ENCODE peak calls at places on chromosomes 16 and 17, in six cellular contexts. One of them, this sample, is unnamed.

GRCh38 chr16:69393898-69394849 is 8.4 kb upstream of the TERF2 start:
- DNase-seq in HCT116: no peak
- DNase-seq in HepG2: no peak
- DNase-seq in GM12878: no peak
- DNase-seq in K562: no peak
- DNase-seq in SK-N-SH: no peak
- DNase-seq in this sample: no peak

GRCh38 chr17:42670925-42671657 is 5.7 kb downstream of the PLEKHH3 start:
- DNase-seq in HCT116: no peak
- DNase-seq in HepG2: no peak
- DNase-seq in GM12878: no peak
- DNase-seq in K562: no peak
- DNase-seq in SK-N-SH: no peak
- DNase-seq in this sample: no peak

GRCh38 chr17:12290207-12290606 is 269.5 kb downstream of the MAP2K4 start:
- DNase-seq in HCT116: no peak
- DNase-seq in HepG2: no peak
- DNase-seq in GM12878: no peak
- DNase-seq in K562: no peak
- DNase-seq in SK-N-SH: no peak
- DNase-seq in this sample: no peak

GRCh38 chr17:82229686-82230626 is 1.1 kb downstream of the SLC16A3 start:
- DNase-seq in HCT116: no peak
- DNase-seq in HepG2: peak; percentile 74
- DNase-seq in GM12878: no peak
- DNase-seq in K562: no peak
- DNase-seq in SK-N-SH: no peak
- DNase-seq in this sample: no peak

GRCh38 chr17:43915561-43915960 is 8.2 kb upstream of the MPP2 start:
- DNase-seq in HCT116: no peak
- DNase-seq in HepG2: no peak
- DNase-seq in GM12878: no peak
- DNase-seq in K562: no peak
- DNase-seq in SK-N-SH: no peak
- DNase-seq in this sample: no peak

GRCh38 chr17:18026408-18026776 is 12.6 kb downstream of the ATPAF2 start:
- DNase-seq in HCT116: no peak
- DNase-seq in HepG2: no peak
- DNase-seq in GM12878: no peak
- DNase-seq in K562: no peak
- DNase-seq in SK-N-SH: peak; percentile 68
- DNase-seq in this sample: no peak

GRCh38 chr17:8080799-8081219 is 6.7 kb downstream of the ALOX12B start:
- DNase-seq in HCT116: no peak
- DNase-seq in HepG2: no peak
- DNase-seq in GM12878: no peak
- DNase-seq in K562: no peak
- DNase-seq in SK-N-SH: no peak
- DNase-seq in this sample: no peak

GRCh38 chr17:68790481-68790880 is 164.7 kb downstream of the ABCA8 start:
- DNase-seq in HCT116: no peak
- DNase-seq in HepG2: no peak
- DNase-seq in GM12878: no peak
- DNase-seq in K562: no peak
- DNase-seq in SK-N-SH: no peak
- DNase-seq in this sample: no peak

GRCh38 chr16:27547134-27547533 is 2.6 kb downstream of the GTF3C1 start:
- DNase-seq in HCT116: no peak
- DNase-seq in HepG2: no peak
- DNase-seq in GM12878: no peak
- DNase-seq in K562: peak; percentile 64
- DNase-seq in SK-N-SH: no peak
- DNase-seq in this sample: no peak

GRCh38 chr16:15704545-15704987 is 54.5 kb downstream of the NDE1 start:
- DNase-seq in HCT116: peak; percentile 39
- DNase-seq in HepG2: peak; percentile 75
- DNase-seq in GM12878: no peak
- DNase-seq in K562: peak; percentile 87
- DNase-seq in SK-N-SH: peak; percentile 77
- DNase-seq in this sample: peak; percentile 58

GRCh38 chr17:72370819-72371218 is 250.0 kb downstream of the SOX9 start:
- DNase-seq in HCT116: no peak
- DNase-seq in HepG2: no peak
- DNase-seq in GM12878: no peak
- DNase-seq in K562: peak; percentile 16
- DNase-seq in SK-N-SH: no peak
- DNase-seq in this sample: no peak

GRCh38 chr16:928526-928925 is 42.3 kb downstream of the LMF1 start:
- DNase-seq in HCT116: no peak
- DNase-seq in HepG2: no peak
- DNase-seq in GM12878: no peak
- DNase-seq in K562: no peak
- DNase-seq in SK-N-SH: no peak
- DNase-seq in this sample: no peak
- TF ChIP-seq SIN3A in HCT116: no peak
- TF ChIP-seq SIN3A in HepG2: no peak
- TF ChIP-seq SIN3A in GM12878: no peak
- TF ChIP-seq SIN3A in K562: no peak
- TF ChIP-seq SIN3A in SK-N-SH: no peak
- TF ChIP-seq SIN3A in this sample: no peak

GRCh38 chr17:81206166-81206565 is 16.6 kb downstream of the CEP131 start:
- DNase-seq in HCT116: no peak
- DNase-seq in HepG2: no peak
- DNase-seq in GM12878: no peak
- DNase-seq in K562: no peak
- DNase-seq in SK-N-SH: no peak
- DNase-seq in this sample: no peak

GRCh38 chr17:81209141-81209540 is 13.6 kb downstream of the CEP131 start:
- DNase-seq in HCT116: no peak
- DNase-seq in HepG2: no peak
- DNase-seq in GM12878: no peak
- DNase-seq in K562: no peak
- DNase-seq in SK-N-SH: no peak
- DNase-seq in this sample: no peak

GRCh38 chr17:81206657-81207056 is 16.1 kb downstream of the CEP131 start:
- DNase-seq in HCT116: no peak
- DNase-seq in HepG2: no peak
- DNase-seq in GM12878: no peak
- DNase-seq in K562: no peak
- DNase-seq in SK-N-SH: no peak
- DNase-seq in this sample: no peak

GRCh38 chr17:81208651-81209050 is 14.1 kb downstream of the CEP131 start:
- DNase-seq in HCT116: no peak
- DNase-seq in HepG2: no peak
- DNase-seq in GM12878: no peak
- DNase-seq in K562: no peak
- DNase-seq in SK-N-SH: no peak
- DNase-seq in this sample: no peak

GRCh38 chr17:81207610-81208581 is 14.9 kb downstream of the CEP131 start:
- DNase-seq in HCT116: no peak
- DNase-seq in HepG2: no peak
- DNase-seq in GM12878: no peak
- DNase-seq in K562: no peak
- DNase-seq in SK-N-SH: no peak
- DNase-seq in this sample: no peak
- TF ChIP-seq REST in HCT116: no peak
- TF ChIP-seq REST in HepG2: no peak
- TF ChIP-seq REST in GM12878: no peak
- TF ChIP-seq REST in K562: no peak
- TF ChIP-seq REST in SK-N-SH: no peak
- TF ChIP-seq REST in this sample: no peak

DNA sequence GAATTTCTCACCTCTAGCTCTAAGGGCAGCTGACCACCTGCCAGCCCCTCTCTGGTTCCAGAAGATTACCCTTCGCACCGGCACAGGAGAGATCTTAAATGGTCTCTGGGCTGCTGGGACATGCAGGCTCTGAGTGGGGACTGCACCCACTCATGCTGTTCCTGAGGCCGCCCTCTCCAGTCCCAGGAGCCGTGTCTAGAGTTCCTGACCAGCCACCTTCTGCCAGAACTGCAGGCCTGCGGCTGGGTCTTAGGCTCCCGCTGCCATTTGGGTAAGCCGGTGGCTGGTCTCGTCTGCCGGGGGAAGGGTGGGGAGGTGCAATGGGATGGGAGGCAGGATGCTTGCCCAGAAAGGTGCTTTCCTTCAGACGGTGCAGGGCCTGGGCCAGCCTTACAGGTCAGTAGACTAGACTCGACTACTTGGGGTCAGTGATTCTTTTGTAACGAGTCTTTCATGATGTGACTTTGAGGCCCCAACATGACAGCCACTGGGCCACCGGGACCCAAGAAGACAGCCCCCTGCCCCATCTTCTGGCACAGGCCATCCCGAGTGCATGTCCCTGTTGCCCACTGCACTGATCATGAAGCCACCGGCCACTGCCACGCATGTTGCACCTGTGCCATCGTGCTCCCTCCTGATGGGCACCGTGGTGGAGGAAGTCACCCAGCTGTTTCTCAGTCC is 26.4 kb downstream of the B9D1 start:
- DNase-seq in HCT116: no peak
- DNase-seq in HepG2: no peak
- DNase-seq in GM12878: no peak
- DNase-seq in K562: no peak
- DNase-seq in SK-N-SH: no peak
- DNase-seq in this sample: no peak
- TF ChIP-seq SIN3A in HCT116: no peak
- TF ChIP-seq SIN3A in HepG2: no peak
- TF ChIP-seq SIN3A in GM12878: no peak
- TF ChIP-seq SIN3A in K562: no peak
- TF ChIP-seq SIN3A in SK-N-SH: no peak
- TF ChIP-seq SIN3A in this sample: no peak

GRCh38 chr16:52557236-52557635 is 10.3 kb upstream of the TOX3 start:
- DNase-seq in HCT116: no peak
- DNase-seq in HepG2: peak; percentile 64
- DNase-seq in GM12878: no peak
- DNase-seq in K562: no peak
- DNase-seq in SK-N-SH: no peak
- DNase-seq in this sample: no peak

GRCh38 chr16:52563767-52564611 is 17.0 kb upstream of the TOX3 start:
- DNase-seq in HCT116: no peak
- DNase-seq in HepG2: no peak
- DNase-seq in GM12878: no peak
- DNase-seq in K562: no peak
- DNase-seq in SK-N-SH: no peak
- DNase-seq in this sample: no peak

GRCh38 chr16:52562770-52563169 is 15.8 kb upstream of the TOX3 start:
- DNase-seq in HCT116: no peak
- DNase-seq in HepG2: peak; percentile 61
- DNase-seq in GM12878: no peak
- DNase-seq in K562: no peak
- DNase-seq in SK-N-SH: no peak
- DNase-seq in this sample: no peak

GRCh38 chr16:52558448-52558847 is 11.5 kb upstream of the TOX3 start:
- DNase-seq in HCT116: no peak
- DNase-seq in HepG2: no peak
- DNase-seq in GM12878: no peak
- DNase-seq in K562: no peak
- DNase-seq in SK-N-SH: no peak
- DNase-seq in this sample: no peak

DNA sequence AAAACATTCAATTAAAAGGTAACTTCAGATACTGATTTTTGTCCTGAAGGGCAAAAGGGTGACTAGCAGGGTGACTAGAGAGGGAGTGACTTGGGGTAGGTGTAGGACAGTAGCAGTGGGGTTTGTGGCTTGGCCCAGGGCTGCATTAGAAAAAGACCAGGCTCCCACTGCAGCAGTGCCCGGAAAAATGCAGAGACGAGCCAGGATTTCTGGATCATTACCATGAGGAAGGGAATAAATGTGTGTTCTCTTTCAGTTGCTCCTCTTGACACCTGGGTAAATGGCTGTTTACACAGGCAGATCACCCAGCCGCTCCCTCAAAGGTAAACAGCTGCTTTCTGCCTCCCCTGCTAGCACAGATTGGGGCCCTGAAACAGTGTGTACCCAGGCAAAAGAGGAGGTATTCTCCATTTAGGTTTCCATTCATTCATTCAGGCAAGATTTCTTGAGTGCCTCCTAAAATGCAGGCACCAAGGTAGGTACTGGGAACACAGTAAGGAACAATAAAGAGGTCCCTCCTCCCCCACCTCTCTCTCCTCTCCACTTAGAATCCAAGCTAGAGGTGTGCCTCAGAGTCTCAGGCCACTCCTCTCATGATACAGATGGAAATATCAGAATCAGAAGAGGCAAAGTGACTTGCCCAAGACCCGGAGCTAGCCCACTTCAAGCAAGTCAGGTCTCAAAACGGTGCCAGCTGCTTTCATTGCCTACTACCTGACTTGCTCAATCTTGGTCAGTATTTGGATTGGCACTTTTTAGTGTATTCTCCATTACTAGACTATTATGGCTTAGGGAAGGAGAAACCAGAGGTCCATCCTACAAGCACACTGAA is 15.2 kb upstream of the TOX3 start:
- DNase-seq in HCT116: no peak
- DNase-seq in HepG2: peak; percentile 54
- DNase-seq in GM12878: no peak
- DNase-seq in K562: no peak
- DNase-seq in SK-N-SH: no peak
- DNase-seq in this sample: no peak
- TF ChIP-seq REST in HCT116: no peak
- TF ChIP-seq REST in HepG2: no peak
- TF ChIP-seq REST in GM12878: no peak
- TF ChIP-seq REST in K562: no peak
- TF ChIP-seq REST in SK-N-SH: no peak
- TF ChIP-seq REST in this sample: no peak

GRCh38 chr17:80854220-80854619 is 137.4 kb upstream of the CHMP6 start:
- DNase-seq in HCT116: no peak
- DNase-seq in HepG2: no peak
- DNase-seq in GM12878: no peak
- DNase-seq in K562: no peak
- DNase-seq in SK-N-SH: no peak
- DNase-seq in this sample: no peak
- TF ChIP-seq SIN3A in HCT116: no peak
- TF ChIP-seq SIN3A in HepG2: no peak
- TF ChIP-seq SIN3A in GM12878: no peak
- TF ChIP-seq SIN3A in K562: no peak
- TF ChIP-seq SIN3A in SK-N-SH: no peak
- TF ChIP-seq SIN3A in this sample: no peak

GRCh38 chr17:49603238-49603637 is 27.6 kb downstream of the NXPH3 start:
- DNase-seq in HCT116: no peak
- DNase-seq in HepG2: no peak
- DNase-seq in GM12878: no peak
- DNase-seq in K562: no peak
- DNase-seq in SK-N-SH: no peak
- DNase-seq in this sample: no peak
- TF ChIP-seq REST in HCT116: no peak
- TF ChIP-seq REST in HepG2: no peak
- TF ChIP-seq REST in GM12878: no peak
- TF ChIP-seq REST in K562: no peak
- TF ChIP-seq REST in SK-N-SH: no peak
- TF ChIP-seq REST in this sample: no peak

DNA sequence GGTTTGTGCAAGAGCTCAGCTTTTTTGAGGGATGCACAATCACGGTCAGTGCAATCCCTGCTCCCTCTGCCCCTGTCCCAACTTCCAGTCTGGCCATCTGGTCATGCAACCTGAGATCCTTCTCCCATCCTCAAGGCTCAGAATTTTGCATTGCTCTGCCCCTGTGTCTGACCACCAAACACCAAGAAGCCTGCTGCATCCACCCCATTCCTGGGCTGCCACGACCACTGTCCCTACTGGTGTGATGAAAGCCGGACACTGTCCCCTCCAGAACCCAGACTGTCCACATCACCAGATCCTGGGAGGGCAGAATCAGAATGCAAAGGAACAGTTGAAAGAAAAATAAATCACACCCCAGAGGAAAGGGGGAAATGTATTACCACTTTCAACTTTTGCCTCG is 231.0 kb downstream of the C16orf78 start:
- DNase-seq in HCT116: no peak
- DNase-seq in HepG2: no peak
- DNase-seq in GM12878: no peak
- DNase-seq in K562: no peak
- DNase-seq in SK-N-SH: no peak
- DNase-seq in this sample: no peak
- TF ChIP-seq SIN3A in HCT116: no peak
- TF ChIP-seq SIN3A in HepG2: no peak
- TF ChIP-seq SIN3A in GM12878: no peak
- TF ChIP-seq SIN3A in K562: no peak
- TF ChIP-seq SIN3A in SK-N-SH: no peak
- TF ChIP-seq SIN3A in this sample: no peak

This sample was measured in Panc1.